ENCODE peak calls at places on chromosomes 5 and 9, in seven cellular contexts. One of them, this sample, is unnamed.

GRCh38 chr9:110208031-110208430 is at the start of gene C9orf152:
- DNase-seq in left lobe of liver: peak; percentile 79
- DNase-seq in GM12892: no peak
- DNase-seq in mesenteric fat pad: no peak
- DNase-seq in adipocyte: no peak
- DNase-seq in stimulated activated CD8-positive, alpha-beta memory T cell treated with anti-CD3 and anti-CD28 coated beads, Interleukin-12 subunit alpha, Interleukin-12 subunit beta, amount 100 ng/mL, for 1 hour: no peak
- DNase-seq in mammary epithelial cell: no peak
- DNase-seq in this sample: no peak

GRCh38 chr9:37422289-37423104 is at the start of gene GRHPR:
- DNase-seq in adipocyte: peak; percentile 96
- DNase-seq in mesenteric fat pad: peak; percentile 98
- DNase-seq in left lobe of liver: peak; percentile 98
- DNase-seq in stimulated activated CD8-positive, alpha-beta memory T cell treated with anti-CD3 and anti-CD28 coated beads, Interleukin-12 subunit alpha, Interleukin-12 subunit beta, amount 100 ng/mL, for 1 hour: peak; percentile 77
- DNase-seq in mammary epithelial cell: peak; percentile 77
- DNase-seq in GM12892: peak; percentile 94
- DNase-seq in this sample: peak; percentile 71

GRCh38 chr5:23352437-23352836 is 155.0 kb upstream of the PRDM9 start:
- DNase-seq in GM12892: no peak
- DNase-seq in adipocyte: no peak
- DNase-seq in mammary epithelial cell: peak; percentile 5
- DNase-seq in stimulated activated CD8-positive, alpha-beta memory T cell treated with anti-CD3 and anti-CD28 coated beads, Interleukin-12 subunit alpha, Interleukin-12 subunit beta, amount 100 ng/mL, for 1 hour: no peak
- DNase-seq in left lobe of liver: peak; percentile 49
- DNase-seq in mesenteric fat pad: no peak
- DNase-seq in this sample: no peak

GRCh38 chr5:155839251-155840037 is 487.5 kb upstream of the SGCD start:
- DNase-seq in adipocyte: no peak
- DNase-seq in stimulated activated CD8-positive, alpha-beta memory T cell treated with anti-CD3 and anti-CD28 coated beads, Interleukin-12 subunit alpha, Interleukin-12 subunit beta, amount 100 ng/mL, for 1 hour: no peak
- DNase-seq in GM12892: no peak
- DNase-seq in left lobe of liver: no peak
- DNase-seq in mammary epithelial cell: no peak
- DNase-seq in mesenteric fat pad: no peak
- DNase-seq in this sample: no peak

GRCh38 chr9:8963882-8964281 is 1164.3 kb upstream of the DMAC1 start:
- DNase-seq in left lobe of liver: no peak
- DNase-seq in mesenteric fat pad: no peak
- DNase-seq in adipocyte: no peak
- DNase-seq in stimulated activated CD8-positive, alpha-beta memory T cell treated with anti-CD3 and anti-CD28 coated beads, Interleukin-12 subunit alpha, Interleukin-12 subunit beta, amount 100 ng/mL, for 1 hour: no peak
- DNase-seq in GM12892: no peak
- DNase-seq in mammary epithelial cell: no peak
- DNase-seq in this sample: peak; percentile 4

GRCh38 chr5:181242031-181242451 is 1.7 kb downstream of the RACK1 start:
- DNase-seq in mesenteric fat pad: peak; percentile 57
- DNase-seq in left lobe of liver: no peak
- DNase-seq in adipocyte: no peak
- DNase-seq in GM12892: no peak
- DNase-seq in stimulated activated CD8-positive, alpha-beta memory T cell treated with anti-CD3 and anti-CD28 coated beads, Interleukin-12 subunit alpha, Interleukin-12 subunit beta, amount 100 ng/mL, for 1 hour: no peak
- DNase-seq in mammary epithelial cell: no peak
- DNase-seq in this sample: no peak

GRCh38 chr5:116453920-116454319 is 120.7 kb downstream of the SEMA6A start:
- DNase-seq in stimulated activated CD8-positive, alpha-beta memory T cell treated with anti-CD3 and anti-CD28 coated beads, Interleukin-12 subunit alpha, Interleukin-12 subunit beta, amount 100 ng/mL, for 1 hour: no peak
- DNase-seq in adipocyte: no peak
- DNase-seq in GM12892: no peak
- DNase-seq in left lobe of liver: no peak
- DNase-seq in mammary epithelial cell: no peak
- DNase-seq in mesenteric fat pad: no peak
- DNase-seq in this sample: no peak

GRCh38 chr5:38551020-38552017 is 5.1 kb downstream of the LIFR start:
- DNase-seq in mammary epithelial cell: peak; percentile 23
- DNase-seq in left lobe of liver: no peak
- DNase-seq in stimulated activated CD8-positive, alpha-beta memory T cell treated with anti-CD3 and anti-CD28 coated beads, Interleukin-12 subunit alpha, Interleukin-12 subunit beta, amount 100 ng/mL, for 1 hour: no peak
- DNase-seq in mesenteric fat pad: no peak
- DNase-seq in GM12892: no peak
- DNase-seq in adipocyte: peak; percentile 63
- DNase-seq in this sample: peak; percentile 48

GRCh38 chr5:123297866-123298265 is 125.3 kb downstream of the CEP120 start:
- DNase-seq in stimulated activated CD8-positive, alpha-beta memory T cell treated with anti-CD3 and anti-CD28 coated beads, Interleukin-12 subunit alpha, Interleukin-12 subunit beta, amount 100 ng/mL, for 1 hour: no peak
- DNase-seq in mesenteric fat pad: no peak
- DNase-seq in GM12892: no peak
- DNase-seq in mammary epithelial cell: no peak
- DNase-seq in adipocyte: no peak
- DNase-seq in left lobe of liver: no peak
- DNase-seq in this sample: no peak

GRCh38 chr5:20974423-20974822 is 986.4 kb upstream of the CDH18 start:
- DNase-seq in stimulated activated CD8-positive, alpha-beta memory T cell treated with anti-CD3 and anti-CD28 coated beads, Interleukin-12 subunit alpha, Interleukin-12 subunit beta, amount 100 ng/mL, for 1 hour: no peak
- DNase-seq in mesenteric fat pad: no peak
- DNase-seq in left lobe of liver: no peak
- DNase-seq in GM12892: no peak
- DNase-seq in mammary epithelial cell: no peak
- DNase-seq in adipocyte: peak; percentile 24
- DNase-seq in this sample: no peak

GRCh38 chr9:38362912-38363588 is 29.5 kb upstream of the ALDH1B1 start:
- DNase-seq in GM12892: no peak
- DNase-seq in mammary epithelial cell: peak; percentile 61
- DNase-seq in mesenteric fat pad: no peak
- DNase-seq in stimulated activated CD8-positive, alpha-beta memory T cell treated with anti-CD3 and anti-CD28 coated beads, Interleukin-12 subunit alpha, Interleukin-12 subunit beta, amount 100 ng/mL, for 1 hour: no peak
- DNase-seq in adipocyte: peak; percentile 91
- DNase-seq in left lobe of liver: no peak
- DNase-seq in this sample: peak; percentile 74

GRCh38 chr9:4691794-4692193 is 12.4 kb downstream of the CDC37L1 start:
- DNase-seq in mesenteric fat pad: no peak
- DNase-seq in adipocyte: peak; percentile 44
- DNase-seq in left lobe of liver: no peak
- DNase-seq in GM12892: no peak
- DNase-seq in stimulated activated CD8-positive, alpha-beta memory T cell treated with anti-CD3 and anti-CD28 coated beads, Interleukin-12 subunit alpha, Interleukin-12 subunit beta, amount 100 ng/mL, for 1 hour: no peak
- DNase-seq in mammary epithelial cell: no peak
- DNase-seq in this sample: peak; percentile 68

GRCh38 chr9:88322906-88323566 is 65.2 kb upstream of the SPIN1 start:
- DNase-seq in mammary epithelial cell: peak; percentile 55
- DNase-seq in adipocyte: no peak
- DNase-seq in mesenteric fat pad: no peak
- DNase-seq in stimulated activated CD8-positive, alpha-beta memory T cell treated with anti-CD3 and anti-CD28 coated beads, Interleukin-12 subunit alpha, Interleukin-12 subunit beta, amount 100 ng/mL, for 1 hour: peak; percentile 33
- DNase-seq in left lobe of liver: no peak
- DNase-seq in GM12892: no peak
- DNase-seq in this sample: no peak

GRCh38 chr5:134463176-134463720 is 51.6 kb upstream of the CDKN2AIPNL start:
- DNase-seq in GM12892: no peak
- DNase-seq in mammary epithelial cell: no peak
- DNase-seq in left lobe of liver: no peak
- DNase-seq in mesenteric fat pad: peak; percentile 79
- DNase-seq in stimulated activated CD8-positive, alpha-beta memory T cell treated with anti-CD3 and anti-CD28 coated beads, Interleukin-12 subunit alpha, Interleukin-12 subunit beta, amount 100 ng/mL, for 1 hour: no peak
- DNase-seq in adipocyte: no peak
- DNase-seq in this sample: no peak

This sample was measured in fibroblast of gingiva.